ENCODE peak calls at places on chromosome 3, in seven cellular contexts. V, U, B, L, D, E and J are unnamed samples.

GRCh38 chr3:133838916-133839800 is 33.5 kb downstream of the SRPRB start:
- DNase-seq in U (no peak), V (no peak), E (no peak), D (no peak), B (no peak), L (no peak), J (no peak)

GRCh38 chr3:11385908-11386307 is 113.7 kb downstream of the ATG7 start:
- DNase-seq in V (no peak), L (no peak), U (no peak), E (no peak), D (peak), B (no peak), J (no peak)

GRCh38 chr3:440826-441225 is 244.3 kb downstream of the CHL1 start:
- DNase-seq in U (no peak), V (no peak), L (no peak), B (no peak), D (no peak), E (no peak), J (no peak)

GRCh38 chr3:171245796-171246453 is 214.3 kb downstream of the TNIK start:
- DNase-seq in E (no peak), B (no peak), U (no peak), V (no peak), L (no peak), D (no peak), J (no peak)

GRCh38 chr3:143693506-143693905 is 154.8 kb downstream of the SLC9A9 start:
- DNase-seq in E (no peak), D (no peak), L (no peak), U (no peak), V (no peak), B (no peak), J (no peak)

GRCh38 chr3:143119974-143120715 is 574 bp downstream of the CHST2 start:
- DNase-seq in D (peak), E (peak), B (peak), U (peak), L (peak), V (peak), J (no peak)

GRCh38 chr3:61820306-61820992 is 259.1 kb downstream of the PTPRG start:
- DNase-seq in U (no peak), L (no peak), V (no peak), B (no peak), E (peak), D (no peak), J (no peak)

GRCh38 chr3:171155122-171155700 is 128.7 kb upstream of the SLC2A2 start:
- DNase-seq in L (no peak), U (no peak), E (no peak), V (no peak), B (no peak), D (no peak), J (no peak)

GRCh38 chr3:89278305-89278704 is 170.9 kb downstream of the EPHA3 start:
- DNase-seq in U (peak), E (no peak), V (no peak), D (no peak), B (peak), L (no peak), J (no peak)

GRCh38 chr3:64427671-64428070 is 202.4 kb upstream of the PRICKLE2 start:
- DNase-seq in D (no peak), U (no peak), V (no peak), L (no peak), B (no peak), E (no peak), J (no peak)

GRCh38 chr3:10265833-10266232 is 17.6 kb downstream of the TATDN2 start:
- DNase-seq in E (no peak), D (no peak), U (no peak), L (no peak), B (no peak), V (no peak), J (no peak)

GRCh38 chr3:78511840-78512239 is 1256.0 kb downstream of the ROBO1 start:
- DNase-seq in U (no peak), E (no peak), V (no peak), D (no peak), B (no peak), L (no peak), J (no peak)

GRCh38 chr3:184635126-184635525 is 73.5 kb downstream of the EPHB3 start:
- DNase-seq in E (no peak), V (peak), U (no peak), L (no peak), D (no peak), B (no peak), J (no peak)

GRCh38 chr3:188602620-188603019 is 448.7 kb downstream of the LPP start:
- DNase-seq in D (no peak), B (no peak), V (no peak), U (no peak), E (no peak), L (no peak), J (no peak)

DNA sequence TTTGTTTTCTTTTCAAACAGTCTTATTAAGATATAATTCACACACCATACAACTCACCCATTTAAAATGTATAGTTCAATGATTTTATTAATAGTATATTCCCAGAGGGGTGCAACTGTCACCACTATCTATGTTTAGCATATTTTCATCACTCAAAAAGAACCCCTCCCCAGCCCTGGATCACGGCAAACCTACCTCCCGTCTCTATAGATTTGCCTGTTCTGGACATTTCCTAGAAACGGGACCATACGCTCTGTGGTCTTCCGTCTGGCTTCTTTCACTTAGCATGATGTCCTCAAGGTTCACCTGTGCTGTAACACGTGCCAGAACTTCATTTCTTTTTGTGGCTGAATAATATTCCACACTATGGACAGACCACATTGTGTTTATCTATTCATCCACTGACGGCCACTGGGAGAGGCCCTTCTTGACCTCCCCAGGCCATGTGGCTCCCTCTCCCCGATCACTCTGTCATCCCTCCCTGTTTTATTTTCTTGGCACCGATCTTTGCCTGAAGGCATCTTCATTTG is 56.4 kb downstream of the IQSEC1 start:
- DNase-seq in E (no peak), L (peak), U (no peak), V (no peak), B (no peak), D (no peak), J (no peak)
- H3K27ac ChIP-seq in E (peak), L (peak), U (no peak), V (peak), B (no peak), D (no peak), J (no peak)

DNA sequence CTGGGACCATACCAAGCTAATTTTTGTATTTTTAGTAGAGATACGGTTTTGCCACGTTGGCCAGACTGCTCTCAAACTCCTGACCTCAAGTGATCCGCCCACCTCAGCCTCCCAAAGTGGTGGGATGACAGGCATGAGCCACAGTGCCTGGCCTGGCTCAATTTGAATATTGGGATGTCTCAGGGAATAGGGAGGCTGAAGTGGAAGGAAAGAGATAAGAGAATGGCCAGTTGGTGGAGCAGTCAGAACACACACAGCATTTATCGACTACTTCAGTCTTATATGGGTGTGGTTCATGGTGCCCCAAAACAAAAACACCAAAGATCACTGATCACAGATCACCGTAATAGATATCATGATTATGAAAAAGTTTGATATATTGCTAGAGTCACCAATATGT is 144.4 kb downstream of the GMNC start:
- DNase-seq in E (no peak), D (no peak), B (no peak), V (no peak), U (no peak), L (no peak), J (no peak)
- H3K4me3 ChIP-seq in E (no peak), D (no peak), B (no peak), V (no peak), U (no peak), L (no peak), J (no peak)

DNA sequence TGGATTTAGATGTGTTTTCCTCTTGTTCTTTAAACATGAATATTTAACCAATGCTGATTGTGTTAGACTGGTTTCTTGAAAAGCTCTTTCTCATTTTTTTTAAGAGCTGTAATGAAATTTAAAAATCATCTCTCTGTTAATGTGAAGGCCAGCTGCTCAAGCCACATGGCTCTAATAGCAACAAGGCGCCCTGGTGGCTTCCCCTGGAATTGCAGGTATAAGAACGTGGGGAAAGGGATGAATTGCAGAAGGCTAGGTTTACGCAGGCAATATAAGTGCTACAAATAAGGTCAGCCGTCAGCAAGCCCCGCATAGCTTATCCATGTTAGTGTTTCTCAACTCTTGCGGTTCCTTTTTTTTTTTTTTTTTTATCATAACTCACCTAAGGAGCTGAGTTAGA is 108.5 kb downstream of the SAMMSON start:
- DNase-seq in U (peak), E (peak), V (no peak), B (peak), D (no peak), L (no peak), J (no peak)
- H3K27ac ChIP-seq in U (no peak), E (no peak), V (no peak), B (no peak), D (no peak), L (no peak), J (no peak)

GRCh38 chr3:121552379-121552778 is 6.6 kb upstream of the POLQ start:
- DNase-seq in U (no peak), L (no peak), E (no peak), B (no peak), D (no peak), V (no peak), J (no peak)
- H3K4me3 ChIP-seq in U (no peak), L (no peak), E (no peak), B (no peak), D (no peak), V (peak), J (no peak)

DNA sequence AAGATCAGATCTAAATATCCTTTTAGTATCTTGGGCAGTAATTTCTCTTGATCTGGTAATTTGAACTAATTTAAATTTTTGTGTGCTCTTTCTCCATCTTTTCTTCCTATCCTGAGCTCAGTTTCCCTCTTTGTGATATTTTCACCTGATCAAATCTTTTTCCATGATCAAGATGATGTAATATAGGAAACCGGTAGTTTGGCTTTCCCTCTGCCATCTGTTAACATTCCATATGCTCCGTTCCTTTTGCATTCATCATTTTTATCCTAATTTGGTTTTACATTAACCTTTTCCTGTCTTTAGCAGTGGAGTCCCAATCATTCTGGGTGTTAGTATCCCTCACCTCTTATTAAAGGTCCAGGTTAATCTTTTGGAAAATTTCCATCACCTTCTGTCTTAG is 5.9 kb upstream of the ABHD6 start:
- DNase-seq in L (no peak), B (no peak), D (no peak), U (no peak), V (no peak), E (no peak), J (no peak)
- H3K27ac ChIP-seq in L (no peak), B (no peak), D (no peak), U (no peak), V (no peak), E (no peak), J (no peak)

DNA sequence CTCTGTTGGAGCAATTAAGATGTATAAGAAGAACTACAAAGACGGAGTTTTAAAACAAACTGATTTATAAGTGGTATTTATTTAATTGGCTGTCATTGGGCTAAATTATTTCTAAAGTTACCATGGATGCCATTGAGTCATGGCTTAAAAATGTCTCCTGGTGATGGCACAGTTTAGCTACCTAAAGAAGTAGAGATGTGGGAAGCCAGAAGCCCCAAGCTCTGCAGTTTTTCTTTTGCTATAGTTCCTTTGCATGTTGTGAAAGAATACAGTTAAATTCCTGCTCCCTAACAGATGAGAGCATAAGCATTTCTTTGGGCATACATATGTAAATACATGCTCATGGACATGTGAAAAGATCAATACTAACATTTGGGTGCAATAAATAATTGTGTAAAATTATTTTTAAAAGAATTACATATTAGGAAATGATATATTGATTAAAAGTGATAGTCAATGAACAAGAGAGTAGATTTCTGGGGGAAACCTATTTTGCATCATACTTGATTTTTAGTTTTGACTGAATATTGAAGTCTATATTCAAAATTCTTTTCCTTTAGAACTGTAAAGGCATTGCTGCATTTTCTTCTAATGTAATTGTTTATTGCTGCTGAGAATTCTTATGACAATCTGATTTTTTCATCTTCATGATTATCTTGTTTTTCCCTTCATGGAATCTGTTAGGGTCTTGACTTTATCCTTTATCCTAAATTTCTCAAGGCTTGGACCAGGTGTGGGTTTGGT is 2.1 kb downstream of the OPA1 start:
- DNase-seq in D (no peak), U (no peak), E (no peak), V (no peak), B (no peak), L (no peak), J (no peak)
- H3K4me3 ChIP-seq in D (no peak), U (no peak), E (peak), V (peak), B (no peak), L (no peak), J (no peak)

DNA sequence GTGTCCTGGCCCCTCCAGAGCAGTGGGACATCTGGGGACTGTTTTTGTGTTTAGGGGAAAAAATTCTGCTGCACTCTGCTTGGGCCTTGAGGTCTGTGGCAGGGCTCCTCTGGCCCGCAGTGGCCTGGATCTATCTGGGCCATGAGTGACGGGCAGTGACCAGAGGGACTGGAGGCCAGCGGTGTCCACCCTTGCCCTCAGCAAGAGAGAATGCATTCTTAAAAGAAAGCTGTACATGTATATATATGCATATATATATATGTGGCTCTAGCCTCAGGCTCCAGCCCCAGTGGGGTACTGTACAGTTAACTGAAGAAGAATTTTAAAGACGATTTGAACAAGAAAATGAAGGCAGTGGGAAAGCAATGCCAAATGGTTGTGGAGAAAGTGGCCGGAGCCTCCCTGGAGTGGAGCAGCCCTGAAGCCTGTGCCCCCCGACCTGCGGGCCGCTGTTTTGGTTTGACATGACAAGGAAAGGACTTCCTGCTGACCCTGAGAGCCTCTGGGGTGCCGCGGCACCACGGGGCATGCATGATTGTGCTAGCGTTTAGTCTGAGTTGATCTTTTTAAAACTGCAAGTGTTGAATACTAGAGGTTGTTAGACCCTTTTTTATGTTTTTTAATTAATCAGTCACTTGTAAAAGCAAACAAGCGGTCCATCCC is 52.2 kb downstream of the PLXNA1 start:
- DNase-seq in L (peak), D (no peak), U (no peak), B (no peak), V (peak), E (no peak), J (no peak)
- H3K27ac ChIP-seq in L (peak), D (no peak), U (no peak), B (no peak), V (no peak), E (no peak), J (no peak)

GRCh38 chr3:154430014-154430413 is at the start of gene GPR149:
- DNase-seq in E (no peak), B (no peak), D (no peak), U (peak), V (no peak), L (no peak), J (no peak)
- H3K4me3 ChIP-seq in E (no peak), B (no peak), D (no peak), U (peak), V (peak), L (no peak), J (no peak)

GRCh38 chr3:141401095-141401494 is 32.8 kb downstream of the ZBTB38 start:
- DNase-seq in B (no peak), V (no peak), L (no peak), D (no peak), U (no peak), E (no peak), J (no peak)
- H3K27ac ChIP-seq in B (no peak), V (peak), L (peak), D (peak), U (peak), E (no peak), J (peak)

GRCh38 chr3:28840976-28841376 is 439.9 kb upstream of the RBMS3 start:
- DNase-seq in L (no peak), V (no peak), B (no peak), E (no peak), D (no peak), U (no peak), J (no peak)

GRCh38 chr3:28841436-28841835 is 439.4 kb upstream of the RBMS3 start:
- DNase-seq in L (no peak), E (no peak), D (no peak), B (no peak), V (no peak), U (no peak), J (no peak)

GRCh38 chr3:28836199-28836598 is 444.7 kb upstream of the RBMS3 start:
- DNase-seq in V (no peak), E (no peak), U (no peak), L (no peak), B (no peak), D (no peak), J (no peak)

GRCh38 chr3:28835249-28835648 is 445.6 kb upstream of the RBMS3 start:
- DNase-seq in D (no peak), U (no peak), L (no peak), B (no peak), V (no peak), E (no peak), J (no peak)

GRCh38 chr3:28835751-28836150 is 445.1 kb upstream of the RBMS3 start:
- DNase-seq in B (no peak), U (no peak), V (no peak), D (no peak), L (no peak), E (no peak), J (no peak)
- H3K4me3 ChIP-seq in B (no peak), U (no peak), V (no peak), D (no peak), L (no peak), E (no peak), J (no peak)